ENCODE peak calls at places on chromosomes 11 and 22, in ten cellular contexts. One of them, this sample, is unnamed.

GRCh38 chr11:2097998-2098690 is 41.0 kb downstream of the IGF2 start:
- DNase-seq in substantia nigra: no peak
- DNase-seq in A172: no peak
- DNase-seq in body of pancreas: no peak
- DNase-seq in heart right ventricle: no peak
- DNase-seq in ELF-1: no peak
- DNase-seq in DND-41: no peak
- DNase-seq in dermis microvascular lymphatic vessel endothelial cell: no peak
- DNase-seq in neural crest cell: no peak
- DNase-seq in HCEC 1CT: no peak
- DNase-seq in this sample: no peak

GRCh38 chr11:132640952-132641351 is 891.3 kb downstream of the OPCML start:
- DNase-seq in substantia nigra: no peak
- DNase-seq in A172: no peak
- DNase-seq in body of pancreas: no peak
- DNase-seq in heart right ventricle: no peak
- DNase-seq in ELF-1: no peak
- DNase-seq in DND-41: peak
- DNase-seq in dermis microvascular lymphatic vessel endothelial cell: no peak
- DNase-seq in neural crest cell: no peak
- DNase-seq in HCEC 1CT: no peak
- DNase-seq in this sample: no peak

GRCh38 chr11:2530131-2530854 is 85.5 kb downstream of the KCNQ1 start:
- DNase-seq in substantia nigra: no peak
- DNase-seq in A172: no peak
- DNase-seq in body of pancreas: peak
- DNase-seq in heart right ventricle: peak
- DNase-seq in ELF-1: no peak
- DNase-seq in DND-41: no peak
- DNase-seq in dermis microvascular lymphatic vessel endothelial cell: no peak
- DNase-seq in neural crest cell: no peak
- DNase-seq in HCEC 1CT: no peak
- DNase-seq in this sample: no peak

GRCh38 chr11:71998649-71999310 is at the start of gene IL18BP:
- DNase-seq in substantia nigra: no peak
- DNase-seq in A172: no peak
- DNase-seq in body of pancreas: no peak
- DNase-seq in heart right ventricle: no peak
- DNase-seq in ELF-1: no peak
- DNase-seq in DND-41: peak
- DNase-seq in dermis microvascular lymphatic vessel endothelial cell: peak
- DNase-seq in neural crest cell: no peak
- DNase-seq in HCEC 1CT: no peak
- DNase-seq in this sample: no peak

GRCh38 chr11:32082346-32082986 is 8.4 kb upstream of the RCN1 start:
- DNase-seq in substantia nigra: no peak
- DNase-seq in A172: no peak
- DNase-seq in body of pancreas: no peak
- DNase-seq in heart right ventricle: no peak
- DNase-seq in ELF-1: no peak
- DNase-seq in DND-41: no peak
- DNase-seq in dermis microvascular lymphatic vessel endothelial cell: no peak
- DNase-seq in neural crest cell: no peak
- DNase-seq in HCEC 1CT: no peak
- DNase-seq in this sample: no peak

GRCh38 chr11:100910808-100911207 is 218.8 kb downstream of the PGR start:
- DNase-seq in substantia nigra: no peak
- DNase-seq in A172: no peak
- DNase-seq in body of pancreas: no peak
- DNase-seq in heart right ventricle: no peak
- DNase-seq in ELF-1: no peak
- DNase-seq in DND-41: no peak
- DNase-seq in dermis microvascular lymphatic vessel endothelial cell: no peak
- DNase-seq in neural crest cell: no peak
- DNase-seq in HCEC 1CT: no peak
- DNase-seq in this sample: no peak

GRCh38 chr11:115222218-115222862 is 281.9 kb downstream of the CADM1 start:
- DNase-seq in substantia nigra: no peak
- DNase-seq in A172: peak
- DNase-seq in body of pancreas: no peak
- DNase-seq in heart right ventricle: no peak
- DNase-seq in ELF-1: no peak
- DNase-seq in DND-41: no peak
- DNase-seq in dermis microvascular lymphatic vessel endothelial cell: no peak
- DNase-seq in neural crest cell: no peak
- DNase-seq in HCEC 1CT: peak
- DNase-seq in this sample: no peak

GRCh38 chr11:132539590-132540368 is 992.5 kb downstream of the OPCML start:
- DNase-seq in substantia nigra: no peak
- DNase-seq in A172: no peak
- DNase-seq in body of pancreas: no peak
- DNase-seq in heart right ventricle: no peak
- DNase-seq in ELF-1: no peak
- DNase-seq in DND-41: no peak
- DNase-seq in dermis microvascular lymphatic vessel endothelial cell: no peak
- DNase-seq in neural crest cell: no peak
- DNase-seq in HCEC 1CT: no peak
- DNase-seq in this sample: no peak

GRCh38 chr22:48352086-48352911 is 1475.4 kb downstream of the BRD1 start:
- DNase-seq in substantia nigra: no peak
- DNase-seq in A172: no peak
- DNase-seq in body of pancreas: no peak
- DNase-seq in heart right ventricle: no peak
- DNase-seq in ELF-1: no peak
- DNase-seq in DND-41: peak
- DNase-seq in dermis microvascular lymphatic vessel endothelial cell: no peak
- DNase-seq in neural crest cell: no peak
- DNase-seq in HCEC 1CT: no peak
- DNase-seq in this sample: no peak

GRCh38 chr22:30078320-30079311 is 1.6 kb upstream of the HORMAD2 start:
- DNase-seq in substantia nigra: no peak
- DNase-seq in A172: no peak
- DNase-seq in body of pancreas: peak
- DNase-seq in heart right ventricle: no peak
- DNase-seq in ELF-1: no peak
- DNase-seq in DND-41: peak
- DNase-seq in dermis microvascular lymphatic vessel endothelial cell: no peak
- DNase-seq in neural crest cell: no peak
- DNase-seq in HCEC 1CT: no peak
- DNase-seq in this sample: no peak

GRCh38 chr11:68987211-68987610 is 6.4 kb upstream of the MRGPRD start:
- DNase-seq in substantia nigra: no peak
- DNase-seq in A172: no peak
- DNase-seq in body of pancreas: no peak
- DNase-seq in heart right ventricle: no peak
- DNase-seq in ELF-1: no peak
- DNase-seq in DND-41: no peak
- DNase-seq in dermis microvascular lymphatic vessel endothelial cell: no peak
- DNase-seq in neural crest cell: no peak
- DNase-seq in HCEC 1CT: no peak
- DNase-seq in this sample: no peak

GRCh38 chr11:45817191-45817590 is 12.2 kb downstream of the SLC35C1 start:
- DNase-seq in substantia nigra: no peak
- DNase-seq in A172: no peak
- DNase-seq in body of pancreas: no peak
- DNase-seq in heart right ventricle: no peak
- DNase-seq in ELF-1: no peak
- DNase-seq in DND-41: no peak
- DNase-seq in dermis microvascular lymphatic vessel endothelial cell: no peak
- DNase-seq in neural crest cell: no peak
- DNase-seq in HCEC 1CT: no peak
- DNase-seq in this sample: no peak

GRCh38 chr11:97471480-97471879 is 1081.7 kb downstream of the JRKL start:
- DNase-seq in substantia nigra: no peak
- DNase-seq in A172: no peak
- DNase-seq in body of pancreas: no peak
- DNase-seq in heart right ventricle: no peak
- DNase-seq in ELF-1: no peak
- DNase-seq in DND-41: no peak
- DNase-seq in dermis microvascular lymphatic vessel endothelial cell: no peak
- DNase-seq in neural crest cell: no peak
- DNase-seq in HCEC 1CT: no peak
- DNase-seq in this sample: no peak

GRCh38 chr11:12496181-12497025 is 119.0 kb downstream of the PARVA start:
- DNase-seq in substantia nigra: no peak
- DNase-seq in A172: peak
- DNase-seq in body of pancreas: no peak
- DNase-seq in heart right ventricle: no peak
- DNase-seq in ELF-1: no peak
- DNase-seq in DND-41: no peak
- DNase-seq in dermis microvascular lymphatic vessel endothelial cell: no peak
- DNase-seq in neural crest cell: no peak
- DNase-seq in HCEC 1CT: peak
- DNase-seq in this sample: no peak

GRCh38 chr11:68006606-68007166 is 2.8 kb upstream of the UNC93B1 start:
- DNase-seq in substantia nigra: no peak
- DNase-seq in A172: no peak
- DNase-seq in body of pancreas: no peak
- DNase-seq in heart right ventricle: peak
- DNase-seq in ELF-1: no peak
- DNase-seq in DND-41: no peak
- DNase-seq in dermis microvascular lymphatic vessel endothelial cell: no peak
- DNase-seq in neural crest cell: no peak
- DNase-seq in HCEC 1CT: no peak
- DNase-seq in this sample: no peak

GRCh38 chr11:44784438-44784760 is 57.6 kb downstream of the TSPAN18 start:
- DNase-seq in substantia nigra: no peak
- DNase-seq in A172: no peak
- DNase-seq in body of pancreas: no peak
- DNase-seq in heart right ventricle: no peak
- DNase-seq in ELF-1: no peak
- DNase-seq in DND-41: no peak
- DNase-seq in dermis microvascular lymphatic vessel endothelial cell: no peak
- DNase-seq in neural crest cell: no peak
- DNase-seq in HCEC 1CT: no peak
- DNase-seq in this sample: no peak

GRCh38 chr11:62842171-62842717 is 2.9 kb upstream of the WDR74 start:
- DNase-seq in substantia nigra: no peak
- DNase-seq in A172: no peak
- DNase-seq in body of pancreas: no peak
- DNase-seq in heart right ventricle: peak
- DNase-seq in ELF-1: no peak
- DNase-seq in DND-41: peak
- DNase-seq in dermis microvascular lymphatic vessel endothelial cell: no peak
- DNase-seq in neural crest cell: no peak
- DNase-seq in HCEC 1CT: no peak
- DNase-seq in this sample: peak

GRCh38 chr22:48957987-48958321 is 869.7 kb downstream of the BRD1 start:
- DNase-seq in substantia nigra: no peak
- DNase-seq in A172: no peak
- DNase-seq in body of pancreas: no peak
- DNase-seq in heart right ventricle: no peak
- DNase-seq in ELF-1: no peak
- DNase-seq in DND-41: no peak
- DNase-seq in dermis microvascular lymphatic vessel endothelial cell: no peak
- DNase-seq in neural crest cell: no peak
- DNase-seq in HCEC 1CT: no peak
- DNase-seq in this sample: no peak

GRCh38 chr22:24405631-24406321 is 21.6 kb upstream of the ADORA2A start:
- DNase-seq in substantia nigra: no peak
- DNase-seq in A172: no peak
- DNase-seq in body of pancreas: no peak
- DNase-seq in heart right ventricle: no peak
- DNase-seq in ELF-1: no peak
- DNase-seq in DND-41: no peak
- DNase-seq in dermis microvascular lymphatic vessel endothelial cell: no peak
- DNase-seq in neural crest cell: no peak
- DNase-seq in HCEC 1CT: no peak
- DNase-seq in this sample: no peak

GRCh38 chr11:36195496-36196346 is 93.5 kb downstream of the COMMD9 start:
- DNase-seq in substantia nigra: no peak
- DNase-seq in A172: no peak
- DNase-seq in body of pancreas: no peak
- DNase-seq in heart right ventricle: no peak
- DNase-seq in ELF-1: no peak
- DNase-seq in DND-41: no peak
- DNase-seq in dermis microvascular lymphatic vessel endothelial cell: no peak
- DNase-seq in neural crest cell: no peak
- DNase-seq in HCEC 1CT: no peak
- DNase-seq in this sample: no peak

GRCh38 chr22:31995046-31995445 is 48.0 kb upstream of the SLC5A1 start:
- DNase-seq in substantia nigra: no peak
- DNase-seq in A172: no peak
- DNase-seq in body of pancreas: no peak
- DNase-seq in heart right ventricle: no peak
- DNase-seq in ELF-1: no peak
- DNase-seq in DND-41: no peak
- DNase-seq in dermis microvascular lymphatic vessel endothelial cell: no peak
- DNase-seq in neural crest cell: no peak
- DNase-seq in HCEC 1CT: no peak
- DNase-seq in this sample: no peak

GRCh38 chr11:73409431-73409830 is 33.2 kb downstream of the RELT start:
- DNase-seq in substantia nigra: no peak
- DNase-seq in A172: no peak
- DNase-seq in body of pancreas: no peak
- DNase-seq in heart right ventricle: no peak
- DNase-seq in ELF-1: no peak
- DNase-seq in DND-41: no peak
- DNase-seq in dermis microvascular lymphatic vessel endothelial cell: no peak
- DNase-seq in neural crest cell: no peak
- DNase-seq in HCEC 1CT: no peak
- DNase-seq in this sample: no peak